ENCODE peak calls at places on chromosome 17, in seven cellular contexts. D, Q, E, L, T, F and H are unnamed samples.

GRCh38 chr17:3695723-3696411 is at the start of gene P2RX5:
- DNase-seq in E (no peak), T (no peak), F (peak; percentile 9), Q (no peak), L (no peak), D (no peak), H (no peak)

GRCh38 chr17:79661292-79662041 is 50.6 kb upstream of the RBFOX3 start:
- DNase-seq in D (no peak), T (no peak), Q (no peak), E (no peak), L (no peak), F (no peak), H (no peak)

GRCh38 chr17:64355536-64356303 is 34.9 kb downstream of the PECAM1 start:
- DNase-seq in Q (no peak), D (no peak), L (no peak), E (no peak), F (no peak), T (no peak), H (no peak)

GRCh38 chr17:46968224-46968834 is 10.7 kb downstream of the RPRML start:
- DNase-seq in L (no peak), T (no peak), E (no peak), D (peak; percentile 19), Q (no peak), F (no peak), H (no peak)

GRCh38 chr17:77425791-77426641 is 285.2 kb downstream of the SEC14L1 start:
- DNase-seq in E (no peak), T (no peak), D (no peak), Q (peak; percentile 81), F (no peak), L (no peak), H (peak; percentile 87)

GRCh38 chr17:10126554-10127493 is 71.6 kb downstream of the GAS7 start:
- DNase-seq in D (peak; percentile 66), Q (no peak), T (no peak), E (no peak), F (no peak), L (no peak), H (peak; percentile 82)

GRCh38 chr17:54780238-54780637 is 120.4 kb upstream of the TOM1L1 start:
- DNase-seq in Q (no peak), T (no peak), D (no peak), L (no peak), F (no peak), E (no peak), H (no peak)

GRCh38 chr17:21301593-21302550 is 17.4 kb downstream of the MAP2K3 start:
- DNase-seq in D (no peak), Q (no peak), F (no peak), E (no peak), L (no peak), T (no peak), H (no peak)

GRCh38 chr17:49515196-49515770 is 20.2 kb downstream of the NGFR start:
- DNase-seq in T (no peak), F (no peak), L (peak; percentile 89), E (no peak), Q (peak; percentile 48), D (peak; percentile 92), H (peak; percentile 86)

GRCh38 chr17:50467114-50467854 is 1.4 kb downstream of the CHAD start:
- DNase-seq in Q (no peak), T (no peak), D (no peak), L (no peak), F (no peak), E (no peak), H (no peak)